ENCODE peak calls at places on chromosomes 5 and 9, in four cellular contexts. One of them, this sample, is unnamed. For H3K4me1 and H3K36me3, the result is how much of the 10 kb centered on the place peaks cover.

GRCh38 chr5:140312067-140312790 is 9.3 kb upstream of the PFDN1 start:
- DNase-seq in HepG2: no peak
- DNase-seq in K562: no peak
- DNase-seq in GM12878: no peak
- DNase-seq in this sample: peak

GRCh38 chr9:136799079-136799853 is 3.1 kb downstream of the CCDC183 start:
- DNase-seq in K562: no peak
- DNase-seq in HepG2: peak
- DNase-seq in GM12878: no peak
- DNase-seq in this sample: no peak

GRCh38 chr5:95768731-95769130 is 37.6 kb downstream of the RHOBTB3 start:
- DNase-seq in HepG2: no peak
- DNase-seq in K562: no peak
- DNase-seq in GM12878: no peak
- DNase-seq in this sample: no peak

GRCh38 chr9:71127301-71127700 is 5.9 kb upstream of the TRPM3 start:
- DNase-seq in K562: no peak
- DNase-seq in HepG2: no peak
- DNase-seq in GM12878: no peak
- DNase-seq in this sample: no peak

GRCh38 chr5:154312000-154312399 is 121.5 kb downstream of the GALNT10 start:
- DNase-seq in HepG2: no peak
- DNase-seq in K562: no peak
- DNase-seq in GM12878: no peak
- DNase-seq in this sample: no peak

GRCh38 chr5:149936700-149937091 is 7.9 kb downstream of the PDE6A start:
- DNase-seq in K562: no peak
- DNase-seq in HepG2: no peak
- DNase-seq in GM12878: no peak
- DNase-seq in this sample: no peak

GRCh38 chr9:35952526-35953191 is 5.3 kb downstream of the OR2S2 start:
- DNase-seq in GM12878: no peak
- DNase-seq in HepG2: no peak
- DNase-seq in K562: no peak
- DNase-seq in this sample: no peak

GRCh38 chr9:88007291-88007650 is 32.9 kb upstream of the CDK20 start:
- DNase-seq in GM12878: no peak
- DNase-seq in K562: no peak
- DNase-seq in HepG2: no peak
- DNase-seq in this sample: no peak

GRCh38 chr9:35836595-35836994 is 7.6 kb downstream of the TMEM8B start:
- DNase-seq in GM12878: no peak
- DNase-seq in K562: no peak
- DNase-seq in HepG2: no peak
- DNase-seq in this sample: no peak

GRCh38 chr5:86463339-86463738 is 154.4 kb upstream of the COX7C start:
- DNase-seq in GM12878: no peak
- DNase-seq in K562: peak
- DNase-seq in HepG2: peak
- DNase-seq in this sample: no peak

GRCh38 chr9:74443036-74443750 is 53.9 kb upstream of the RORB start:
- DNase-seq in GM12878: no peak
- DNase-seq in K562: no peak
- DNase-seq in HepG2: no peak
- DNase-seq in this sample: no peak
- TF ChIP-seq MYC in GM12878: no peak
- TF ChIP-seq MYC in K562: no peak
- TF ChIP-seq MYC in HepG2: no peak
- TF ChIP-seq MYC in this sample: no peak

GRCh38 chr5:347712-348284 is 26.3 kb downstream of the AHRR start:
- DNase-seq in K562: no peak
- DNase-seq in GM12878: no peak
- DNase-seq in HepG2: no peak
- DNase-seq in this sample: no peak

GRCh38 chr5:343461-344401 is 22.2 kb downstream of the AHRR start:
- DNase-seq in HepG2: peak
- DNase-seq in GM12878: no peak
- DNase-seq in K562: no peak
- DNase-seq in this sample: peak

GRCh38 chr5:344668-345067 is 23.2 kb downstream of the AHRR start:
- DNase-seq in GM12878: no peak
- DNase-seq in HepG2: no peak
- DNase-seq in K562: no peak
- DNase-seq in this sample: no peak

GRCh38 chr5:346229-346935 is 24.9 kb downstream of the AHRR start:
- DNase-seq in HepG2: no peak
- DNase-seq in GM12878: no peak
- DNase-seq in K562: no peak
- DNase-seq in this sample: no peak

GRCh38 chr5:345404-346195 is 24.1 kb downstream of the AHRR start:
- DNase-seq in GM12878: no peak
- DNase-seq in HepG2: no peak
- DNase-seq in K562: no peak
- DNase-seq in this sample: no peak
- H3K4me1 ChIP-seq in GM12878: under half
- H3K4me1 ChIP-seq in HepG2: under half
- H3K4me1 ChIP-seq in K562: under half
- H3K4me1 ChIP-seq in this sample: under half

GRCh38 chr5:137496919-137497318 is 2.2 kb downstream of the SPOCK1 start:
- DNase-seq in K562: no peak
- DNase-seq in GM12878: no peak
- DNase-seq in HepG2: no peak
- DNase-seq in this sample: no peak
- H3K36me3 ChIP-seq in K562: under half
- H3K36me3 ChIP-seq in GM12878: under half
- H3K36me3 ChIP-seq in HepG2: under half
- H3K36me3 ChIP-seq in this sample: under half

GRCh38 chr9:78892182-78892581 is 595.3 kb downstream of the PSAT1 start:
- DNase-seq in K562: no peak
- DNase-seq in HepG2: no peak
- DNase-seq in GM12878: no peak
- DNase-seq in this sample: no peak
- TF ChIP-seq MYC in K562: no peak
- TF ChIP-seq MYC in HepG2: no peak
- TF ChIP-seq MYC in GM12878: no peak
- TF ChIP-seq MYC in this sample: no peak

DNA sequence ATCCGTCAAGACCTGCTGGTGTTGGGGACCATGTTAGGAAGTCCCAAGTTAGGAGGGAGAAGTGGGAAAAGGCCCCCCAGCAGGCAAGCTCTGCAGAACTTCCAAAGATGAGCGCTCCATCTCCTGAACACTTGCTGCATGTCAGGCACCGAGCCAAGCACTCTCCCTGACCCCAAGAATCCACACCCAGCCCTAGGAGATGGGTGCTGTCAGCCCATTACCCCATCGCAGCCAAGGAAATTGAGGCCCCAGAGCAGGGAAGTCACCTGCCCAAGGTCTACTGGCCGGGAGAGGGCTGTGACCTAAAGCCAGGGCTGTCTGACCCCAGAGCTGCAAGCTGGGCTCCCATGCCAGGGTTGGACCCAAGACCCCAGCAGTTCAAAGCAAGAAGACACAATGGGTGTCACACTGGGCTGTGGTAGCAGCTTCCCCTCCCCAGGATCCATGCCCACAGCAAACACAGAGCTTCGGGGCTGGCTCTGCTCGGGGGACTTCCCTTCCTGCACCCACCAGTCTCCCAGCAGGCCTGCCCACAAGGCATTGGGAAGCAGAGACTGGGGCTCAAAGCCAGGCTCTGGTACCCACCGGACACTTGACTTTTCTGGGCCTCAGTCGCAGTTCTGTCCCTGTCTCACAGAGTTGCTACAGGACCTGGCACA is 13.5 kb downstream of the EEIG1 start:
- DNase-seq in HepG2: no peak
- DNase-seq in K562: no peak
- DNase-seq in GM12878: no peak
- DNase-seq in this sample: no peak
- H3K4me1 ChIP-seq in HepG2: half or more
- H3K4me1 ChIP-seq in K562: under half
- H3K4me1 ChIP-seq in GM12878: under half
- H3K4me1 ChIP-seq in this sample: under half

GRCh38 chr9:121781701-121782464 is 130.4 kb downstream of the DAB2IP start:
- DNase-seq in HepG2: no peak
- DNase-seq in GM12878: no peak
- DNase-seq in K562: no peak
- DNase-seq in this sample: no peak

GRCh38 chr9:121782514-121783110 is 131.2 kb downstream of the DAB2IP start:
- DNase-seq in K562: no peak
- DNase-seq in GM12878: no peak
- DNase-seq in HepG2: no peak
- DNase-seq in this sample: no peak

GRCh38 chr9:121783523-121784507 is 132.4 kb downstream of the DAB2IP start:
- DNase-seq in GM12878: no peak
- DNase-seq in HepG2: no peak
- DNase-seq in K562: no peak
- DNase-seq in this sample: no peak

GRCh38 chr9:121784706-121785426 is 133.4 kb downstream of the DAB2IP start:
- DNase-seq in GM12878: no peak
- DNase-seq in HepG2: no peak
- DNase-seq in K562: no peak
- DNase-seq in this sample: no peak

GRCh38 chr9:121783126-121783522 is 131.7 kb downstream of the DAB2IP start:
- DNase-seq in HepG2: no peak
- DNase-seq in K562: no peak
- DNase-seq in GM12878: no peak
- DNase-seq in this sample: no peak
- H3K36me3 ChIP-seq in HepG2: under half
- H3K36me3 ChIP-seq in K562: under half
- H3K36me3 ChIP-seq in GM12878: under half
- H3K36me3 ChIP-seq in this sample: under half

DNA sequence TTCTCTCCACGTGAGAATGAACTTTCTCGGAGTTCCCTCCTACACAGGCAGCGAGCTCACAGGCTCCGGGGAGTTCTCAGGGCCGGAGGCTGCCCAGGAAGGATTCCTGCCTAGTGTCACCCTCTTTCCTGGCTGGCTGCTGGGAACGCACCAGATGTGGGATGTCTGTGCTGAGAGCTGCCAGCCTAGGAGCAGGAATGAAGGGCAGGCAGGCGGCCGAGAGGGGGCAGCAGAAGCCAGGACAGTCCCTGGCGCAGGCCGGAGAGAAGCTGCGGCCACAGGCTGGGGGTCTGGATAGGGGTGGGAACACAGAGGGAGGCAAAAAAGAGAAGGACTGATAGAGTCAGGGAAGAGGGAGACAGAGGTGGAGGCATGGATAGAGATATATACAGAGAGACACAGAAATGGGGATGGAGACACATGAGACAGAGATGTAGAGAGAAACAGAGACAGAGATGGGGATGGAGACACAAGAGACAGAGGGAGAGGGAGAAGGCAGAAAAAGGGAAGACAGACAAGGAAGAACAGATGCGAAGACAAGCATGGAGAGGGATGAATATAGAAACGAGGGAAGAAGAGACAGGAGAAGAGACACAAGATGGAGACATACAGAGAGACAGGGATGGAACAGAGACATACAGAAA is 25.3 kb upstream of the ENHO start:
- DNase-seq in K562: peak
- DNase-seq in GM12878: no peak
- DNase-seq in HepG2: peak
- DNase-seq in this sample: peak
- TF ChIP-seq MYC in K562: no peak
- TF ChIP-seq MYC in GM12878: no peak
- TF ChIP-seq MYC in HepG2: no peak
- TF ChIP-seq MYC in this sample: no peak

DNA sequence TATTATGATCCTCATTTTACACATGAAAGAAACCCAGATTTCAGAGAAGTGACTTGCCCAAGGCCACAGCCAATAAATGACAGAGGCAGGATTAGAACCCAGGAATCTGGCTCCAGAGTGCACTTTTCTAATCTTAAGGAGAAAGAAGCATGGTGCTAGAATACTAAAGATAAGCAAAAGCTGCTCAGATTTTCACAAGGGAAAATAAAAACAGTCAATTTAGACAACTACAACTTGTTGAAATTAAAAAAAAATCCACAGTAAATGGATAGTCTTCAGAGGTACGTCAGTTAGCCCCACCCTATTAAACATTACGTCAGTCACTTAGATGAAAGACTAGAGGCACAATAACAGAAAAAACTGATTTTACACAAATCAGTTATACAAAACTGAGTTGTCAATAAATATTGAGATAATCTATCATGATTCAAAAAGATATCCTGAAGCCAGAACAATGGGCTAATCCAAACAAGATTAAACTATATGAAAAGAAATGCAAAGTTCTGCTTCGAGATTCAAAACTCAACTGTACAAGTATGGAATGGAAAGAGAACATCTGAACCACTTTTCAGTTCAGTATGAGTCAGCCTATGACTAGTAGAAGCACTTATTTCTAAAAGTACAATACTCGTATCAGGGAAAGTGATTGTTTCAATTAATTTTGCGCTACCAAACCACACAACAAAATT is 9.3 kb downstream of the TMEM245 start:
- DNase-seq in K562: no peak
- DNase-seq in GM12878: no peak
- DNase-seq in HepG2: no peak
- DNase-seq in this sample: peak
- H3K4me1 ChIP-seq in K562: under half
- H3K4me1 ChIP-seq in GM12878: under half
- H3K4me1 ChIP-seq in HepG2: half or more
- H3K4me1 ChIP-seq in this sample: half or more

DNA sequence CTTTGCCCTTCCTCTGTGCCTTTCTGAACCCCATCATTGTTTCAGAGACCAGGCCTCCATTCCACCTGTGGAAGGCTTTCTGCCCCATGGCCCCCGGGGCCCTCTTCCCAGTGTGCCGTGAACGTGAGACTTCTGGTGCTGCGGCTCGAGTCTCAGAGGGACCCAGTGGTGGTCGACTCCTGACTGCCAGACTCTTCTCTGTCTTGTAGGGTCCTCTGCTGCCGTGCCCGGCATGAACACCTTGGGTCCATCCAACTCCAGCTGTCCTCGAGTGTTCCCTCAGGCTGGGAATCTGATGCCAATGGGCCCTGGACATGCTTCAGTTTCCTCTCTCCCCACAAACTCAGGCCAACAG is 20.1 kb upstream of the LTC4S start:
- DNase-seq in HepG2: no peak
- DNase-seq in GM12878: no peak
- DNase-seq in K562: no peak
- DNase-seq in this sample: no peak
- H3K36me3 ChIP-seq in HepG2: half or more
- H3K36me3 ChIP-seq in GM12878: under half
- H3K36me3 ChIP-seq in K562: half or more
- H3K36me3 ChIP-seq in this sample: under half

This sample was measured in endothelial cell of umbilical vein.